ENCODE peak calls at places on chromosome 14, in ten cellular contexts. C is smooth muscle cell of the brain vasculature; U is AG08395; F is CD8-positive, alpha-beta memory T cell; N is KBM-7; D is astrocyte; Q is iris pigment epithelial cell; R is hypothalamus; J is right atrium auricular region; I is amygdala. T is an unnamed sample.

GRCh38 chr14:99356031-99356430 is 84.0 kb upstream of the BCL11B start:
- DNase-seq in I (no peak), N (no peak), J (no peak), U (no peak), R (no peak), F (no peak), C (no peak), D (no peak), Q (no peak), T (no peak)

GRCh38 chr14:24277606-24278321 is 6.4 kb upstream of the RABGGTA start:
- DNase-seq in J (no peak), U (no peak), D (no peak), N (peak), Q (no peak), C (no peak), I (peak), F (no peak), R (no peak), T (no peak)

GRCh38 chr14:55136868-55137785 is 8.1 kb downstream of the LGALS3 start:
- DNase-seq in C (peak), U (peak), Q (peak), I (peak), R (peak), J (peak), F (no peak), N (no peak), D (peak), T (peak)

GRCh38 chr14:34711169-34711568 is 3.2 kb downstream of the CFL2 start:
- DNase-seq in F (no peak), Q (peak), N (no peak), J (no peak), R (no peak), I (no peak), D (peak), C (peak), U (peak), T (no peak)

GRCh38 chr14:63611078-63611477 is 30.6 kb downstream of the WDR89 start:
- DNase-seq in R (no peak), U (no peak), F (no peak), D (no peak), I (no peak), J (no peak), N (no peak), C (no peak), Q (no peak), T (no peak)

GRCh38 chr14:41607119-41607785 is 576 bp downstream of the LRFN5 start:
- DNase-seq in R (no peak), N (no peak), J (no peak), D (peak), U (no peak), Q (peak), F (no peak), I (no peak), C (peak), T (no peak)

GRCh38 chr14:102258136-102258535 is 46.8 kb downstream of the MOK start:
- DNase-seq in J (no peak), I (no peak), Q (no peak), U (no peak), F (no peak), C (no peak), N (no peak), D (no peak), R (no peak), T (no peak)

GRCh38 chr14:81319946-81320345 is 80.2 kb downstream of the STON2 start:
- DNase-seq in I (no peak), J (no peak), U (no peak), N (no peak), F (no peak), C (no peak), R (no peak), D (no peak), Q (no peak), T (no peak)

GRCh38 chr14:61581955-61582615 is 113.2 kb upstream of the HIF1A start:
- DNase-seq in N (no peak), F (no peak), J (no peak), U (no peak), C (no peak), D (peak), R (no peak), I (no peak), Q (no peak), T (no peak)

GRCh38 chr14:61562321-61563161 is 132.8 kb upstream of the HIF1A start:
- DNase-seq in F (peak), R (no peak), J (peak), D (peak), Q (peak), C (no peak), N (no peak), I (no peak), U (peak), T (no peak)

GRCh38 chr14:85534914-85535313 is 5.0 kb downstream of the FLRT2 start:
- DNase-seq in U (no peak), D (no peak), C (no peak), I (no peak), F (no peak), N (no peak), Q (peak), J (no peak), R (no peak), T (no peak)

GRCh38 chr14:77027538-77028383 is 747 bp downstream of the IRF2BPL start:
- DNase-seq in D (peak), C (no peak), J (no peak), N (peak), F (peak), I (peak), R (peak), Q (peak), U (peak), T (peak)

GRCh38 chr14:37807722-37808121 is 212.3 kb downstream of the TTC6 start:
- DNase-seq in R (no peak), F (no peak), I (no peak), C (no peak), N (no peak), U (no peak), Q (no peak), D (no peak), J (no peak), T (no peak)